ENCODE peak calls at places on chromosomes 12 and 14, in ten cellular contexts. B, Q, R, S, I, M, P, G, C and Z are unnamed samples.

GRCh38 chr12:85835810-85836715 is at the start of gene RASSF9:
- DNase-seq in C (peak; percentile 53), I (peak; percentile 72), S (no peak), R (peak; percentile 45), B (no peak), M (peak; percentile 22), P (no peak), G (peak; percentile 87), Q (no peak), Z (peak; percentile 78)

GRCh38 chr14:99156026-99156425 is 116.0 kb downstream of the BCL11B start:
- DNase-seq in B (no peak), Q (no peak), S (no peak), M (no peak), P (no peak), C (no peak), R (no peak), I (no peak), G (peak; percentile 23), Z (no peak)

GRCh38 chr12:12606793-12607589 is 4.7 kb upstream of the CREBL2 start:
- DNase-seq in R (peak; percentile 10), C (peak; percentile 77), P (no peak), I (no peak), B (no peak), G (no peak), S (no peak), M (peak; percentile 60), Q (no peak), Z (peak; percentile 83)

GRCh38 chr14:70398706-70399431 is 18.0 kb downstream of the SYNJ2BP start:
- DNase-seq in R (no peak), B (no peak), P (no peak), I (no peak), Q (no peak), M (no peak), G (no peak), S (no peak), C (no peak), Z (no peak)

GRCh38 chr12:65566776-65567175 is 257.5 kb upstream of the HMGA2 start:
- DNase-seq in P (no peak), G (no peak), C (no peak), Q (no peak), B (no peak), S (no peak), M (peak; percentile 56), R (peak; percentile 37), I (no peak), Z (no peak)

GRCh38 chr12:31897791-31898503 is 61.3 kb upstream of the RESF1 start:
- DNase-seq in Q (no peak), I (peak; percentile 23), C (no peak), M (peak; percentile 25), P (no peak), S (no peak), R (no peak), G (no peak), B (no peak), Z (peak; percentile 15)

GRCh38 chr12:66190519-66191406 is 1.7 kb downstream of the IRAK3 start:
- DNase-seq in S (no peak), M (peak; percentile 41), B (no peak), R (peak; percentile 14), I (no peak), P (no peak), G (no peak), C (peak; percentile 57), Q (no peak), Z (peak; percentile 71)

GRCh38 chr14:22564463-22564862 is 24.6 kb downstream of the DAD1 start:
- DNase-seq in G (no peak), P (no peak), B (no peak), R (no peak), C (no peak), I (no peak), M (no peak), Q (no peak), S (no peak), Z (peak; percentile 48)

GRCh38 chr14:104678346-104678745 is 11.1 kb upstream of the INF2 start:
- DNase-seq in P (no peak), I (peak; percentile 59), Q (peak; percentile 4), S (no peak), B (no peak), G (no peak), R (no peak), C (no peak), M (peak; percentile 50), Z (no peak)

GRCh38 chr14:25400607-25401206 is 350.8 kb upstream of the STXBP6 start:
- DNase-seq in G (peak; percentile 62), S (no peak), P (no peak), Q (no peak), M (peak; percentile 31), R (peak; percentile 31), C (peak; percentile 64), B (peak; percentile 6), I (peak; percentile 26), Z (peak; percentile 61)

GRCh38 chr14:70884595-70885342 is 22.5 kb upstream of the PCNX1 start:
- DNase-seq in M (no peak), P (no peak), R (no peak), S (no peak), G (no peak), I (no peak), Q (no peak), B (no peak), C (no peak), Z (peak; percentile 45)

GRCh38 chr14:68715032-68715924 is 77.6 kb downstream of the ZFP36L1 start:
- DNase-seq in R (no peak), I (no peak), B (no peak), Q (no peak), G (no peak), P (peak; percentile 50), S (no peak), M (peak; percentile 73), C (no peak), Z (peak; percentile 76)

GRCh38 chr12:96889273-96889933 is 17.7 kb upstream of the NEDD1 start:
- DNase-seq in G (no peak), B (peak; percentile 8), M (peak; percentile 84), P (no peak), S (no peak), Q (no peak), I (no peak), R (peak; percentile 66), C (peak; percentile 90), Z (peak; percentile 91)